ENCODE peak calls at places on chromosomes 12 and 14, in eight cellular contexts. A is stimulated activated CD4-positive, alpha-beta T cell treated with anti-CD3 and anti-CD28 coated beads, Interleukin-15, amount 100 ng/mL, for 24 hours; G is DMS153; I is glutamatergic neuron; C is NCI-H2081; Z is NAMALWA; D is RWPE1; Q is activated T-helper 1 cell treated with anti-CD3 and anti-CD28 coated beads, Interleukin-2, amount 50 U/mL, for 16 hours. M is an unnamed sample.

GRCh38 chr12:95473440-95473946 is 459 bp upstream of the METAP2 start:
- DNase-seq in A (peak), C (peak), I (no peak), G (peak), Z (peak), Q (peak), D (peak), M (peak)

GRCh38 chr12:20950248-20950647 is 139.7 kb downstream of the SLCO1B3 start:
- DNase-seq in C (peak), I (no peak), G (no peak), A (no peak), Q (no peak), Z (peak), D (peak), M (peak)

GRCh38 chr14:37246427-37246829 is 48.7 kb downstream of the MIPOL1 start:
- DNase-seq in G (peak), I (no peak), Q (no peak), D (peak), Z (peak), A (no peak), C (peak), M (peak)

GRCh38 chr14:85852900-85853299 is 323.0 kb downstream of the FLRT2 start:
- DNase-seq in Z (no peak), G (no peak), I (no peak), Q (no peak), D (no peak), A (no peak), C (no peak), M (no peak)

GRCh38 chr12:57236224-57236924 is 6.9 kb downstream of the SHMT2 start:
- DNase-seq in C (no peak), G (no peak), Q (no peak), A (peak), I (peak), Z (peak), D (no peak), M (no peak)

GRCh38 chr12:54937376-54937775 is 47.2 kb downstream of the TESPA1 start:
- DNase-seq in G (no peak), Z (no peak), Q (no peak), I (no peak), A (no peak), D (no peak), C (no peak), M (no peak)

GRCh38 chr14:24269910-24270536 is 1.4 kb downstream of the RABGGTA start:
- DNase-seq in A (no peak), G (no peak), Z (no peak), C (no peak), D (no peak), Q (no peak), I (no peak), M (no peak)

GRCh38 chr14:76541594-76542219 is 165.8 kb downstream of the ESRRB start:
- DNase-seq in G (no peak), I (no peak), A (no peak), Z (no peak), C (no peak), D (no peak), Q (no peak), M (no peak)

GRCh38 chr14:90753456-90754005 is 62.7 kb downstream of the TTC7B start:
- DNase-seq in D (no peak), G (no peak), Q (no peak), C (no peak), I (no peak), Z (no peak), A (no peak), M (no peak)

GRCh38 chr12:3454780-3455179 is 36.2 kb upstream of the PRMT8 start:
- DNase-seq in G (no peak), I (no peak), D (no peak), Q (no peak), Z (no peak), C (no peak), A (no peak), M (no peak)

GRCh38 chr12:84937383-84937782 is 24.8 kb upstream of the SLC6A15 start:
- DNase-seq in G (no peak), C (no peak), I (no peak), A (no peak), D (no peak), Z (no peak), Q (no peak), M (no peak)

GRCh38 chr12:79364197-79364596 is 326.6 kb downstream of the PAWR start:
- DNase-seq in Z (no peak), A (no peak), C (no peak), Q (no peak), I (no peak), D (no peak), G (no peak), M (no peak)

GRCh38 chr12:124592481-124593160 is 25.2 kb upstream of the NCOR2 start:
- DNase-seq in D (no peak), G (no peak), C (no peak), I (no peak), A (no peak), Z (no peak), Q (no peak), M (no peak)

GRCh38 chr14:67410313-67410712 is 1.7 kb downstream of the PLEK2 start:
- DNase-seq in G (no peak), C (no peak), I (no peak), D (peak), A (no peak), Q (no peak), Z (no peak), M (no peak)

GRCh38 chr12:121829250-121829918 is 25.6 kb downstream of the SETD1B start:
- DNase-seq in C (peak), I (no peak), Z (peak), G (no peak), A (no peak), D (no peak), Q (no peak), M (no peak)

GRCh38 chr12:54967461-54967860 is 17.1 kb downstream of the TESPA1 start:
- DNase-seq in A (no peak), G (no peak), I (no peak), Z (no peak), D (no peak), Q (no peak), C (no peak), M (no peak)

GRCh38 chr14:92729632-92730358 is 18.6 kb downstream of the LGMN start:
- DNase-seq in Z (no peak), G (no peak), Q (no peak), A (peak), I (no peak), C (no peak), D (peak), M (no peak)

GRCh38 chr14:64937176-64937820 is 5.2 kb downstream of the GPX2 start:
- DNase-seq in I (no peak), D (no peak), Z (no peak), A (no peak), G (no peak), C (peak), Q (no peak), M (no peak)

GRCh38 chr14:96275182-96276112 is 19.4 kb downstream of the BDKRB1 start:
- DNase-seq in Z (peak), C (peak), I (peak), Q (peak), A (peak), G (peak), D (peak), M (peak)

M was measured in NCI-H1092 treated with DMSO at 0.1 percent for 48 hours.